ENCODE peak calls at places on chromosomes 4 and X, in six cellular contexts. W is HepG2, P is K562, T is H1, L is GM12878, C is HCT116. M is an unnamed sample.

GRCh38 chrX:128992107-128992971 is 531.0 kb downstream of the SMARCA1 start:
- DNase-seq in W (no peak), P (peak; percentile 8), T (no peak), L (no peak), C (no peak), M (no peak)

GRCh38 chrX:123450217-123450616 is 266.1 kb downstream of the GRIA3 start:
- DNase-seq in W (peak; percentile 3), P (no peak), T (no peak), L (no peak), C (no peak), M (no peak)

GRCh38 chr4:7381890-7382633 is 52.7 kb downstream of the PSAPL1 start:
- DNase-seq in W (no peak), P (no peak), T (no peak), L (no peak), C (no peak), M (no peak)

GRCh38 chrX:39309018-39309620 is 507.9 kb downstream of the MID1IP1 start:
- DNase-seq in W (no peak), P (no peak), T (no peak), L (no peak), C (no peak), M (no peak)

GRCh38 chrX:12770440-12770839 is 20.8 kb upstream of the PRPS2 start:
- DNase-seq in W (no peak), P (peak; percentile 20), T (no peak), L (no peak), C (no peak), M (no peak)

GRCh38 chrX:2397648-2398340 is 103.0 kb downstream of the DHRSX start:
- DNase-seq in W (no peak), P (no peak), T (no peak), L (no peak), C (peak; percentile 42), M (no peak)

GRCh38 chr4:177367336-177367735 is 57.7 kb downstream of the NEIL3 start:
- DNase-seq in W (peak; percentile 24), P (no peak), T (no peak), L (no peak), C (no peak), M (peak; percentile 1)

GRCh38 chrX:115958687-115959359 is 211.7 kb upstream of the AGTR2 start:
- DNase-seq in W (no peak), P (no peak), T (no peak), L (no peak), C (no peak), M (no peak)

GRCh38 chr4:147102596-147102995 is 156.9 kb upstream of the TTC29 start:
- DNase-seq in W (no peak), P (no peak), T (no peak), L (no peak), C (no peak), M (no peak)

GRCh38 chr4:109276482-109277095 is 25.9 kb downstream of the COL25A1 start:
- DNase-seq in W (no peak), P (no peak), T (no peak), L (no peak), C (no peak), M (no peak)

GRCh38 chr4:147428583-147428982 is 52.3 kb upstream of the EDNRA start:
- DNase-seq in W (no peak), P (no peak), T (no peak), L (no peak), C (no peak), M (no peak)

GRCh38 chr4:175306436-175306835 is 388.3 kb downstream of the ADAM29 start:
- DNase-seq in W (no peak), P (no peak), T (no peak), L (no peak), C (no peak), M (no peak)

GRCh38 chrX:16834811-16835210 is 35.4 kb downstream of the RBBP7 start:
- DNase-seq in W (no peak), P (no peak), T (no peak), L (no peak), C (no peak), M (no peak)
- TF ChIP-seq ZNF274 in W (no peak), P (no peak), T (no peak), L (no peak), C (no peak), M (no peak)

DNA sequence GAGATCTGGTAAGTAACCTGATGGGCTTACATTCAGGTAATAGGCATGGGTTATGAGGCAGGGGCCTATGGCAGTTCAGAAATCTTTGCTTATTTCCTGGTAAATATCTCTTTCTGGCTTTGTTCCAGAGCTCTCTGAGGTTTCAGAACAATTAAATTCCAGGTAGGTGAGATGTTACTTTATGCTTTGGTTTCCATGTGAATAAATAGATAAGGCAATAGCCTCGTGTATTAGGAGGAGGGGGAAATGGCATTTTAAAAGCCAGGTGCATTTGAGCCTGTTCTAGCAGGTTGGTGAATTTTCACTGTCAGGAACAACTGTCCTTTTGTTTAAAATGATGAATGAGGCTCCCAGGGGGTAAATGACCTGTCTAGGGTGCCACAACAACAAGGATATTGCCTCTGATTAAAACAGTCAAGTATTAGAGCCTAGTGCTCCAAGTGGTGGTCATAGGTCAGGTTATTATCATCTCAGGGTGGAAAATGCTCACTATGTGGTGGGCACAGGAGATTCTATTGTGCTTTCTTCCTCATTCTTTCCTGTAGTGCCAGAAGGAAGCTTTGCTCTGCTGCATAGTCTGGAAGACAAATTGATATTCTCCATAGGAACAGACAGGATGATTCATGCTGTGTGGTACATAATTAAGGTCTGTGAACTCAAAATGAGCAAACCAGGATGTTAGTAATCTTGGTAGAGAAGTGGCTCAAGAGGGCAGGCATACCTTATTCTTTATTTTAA is 296.2 kb downstream of the INPP4B start:
- DNase-seq in W (no peak), P (no peak), T (no peak), L (no peak), C (peak; percentile 97), M (no peak)
- TF ChIP-seq ZNF274 in W (no peak), P (no peak), T (no peak), L (no peak), C (no peak), M (no peak)

DNA sequence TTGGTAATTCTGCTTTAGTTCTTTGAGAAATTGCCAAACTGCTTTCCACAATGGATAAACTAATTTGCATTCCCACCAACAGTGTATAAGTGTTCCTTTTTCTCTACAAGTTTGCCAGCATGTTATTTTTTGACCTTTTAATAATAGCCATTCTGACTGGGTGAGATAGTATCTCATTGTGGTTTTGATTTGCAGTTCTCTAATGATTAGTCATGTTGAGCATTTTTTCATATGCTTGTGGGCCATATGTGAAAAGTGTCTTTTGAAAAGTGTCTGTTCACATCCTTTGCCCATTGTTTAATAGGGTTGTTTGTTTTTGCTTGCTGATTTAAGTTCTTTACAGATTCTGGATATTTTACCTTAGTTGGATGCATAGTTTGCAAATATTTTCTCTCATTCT is 25.9 kb downstream of the ENPEP start:
- DNase-seq in W (no peak), P (no peak), T (no peak), L (no peak), C (no peak), M (no peak)
- TF ChIP-seq ZNF274 in W (no peak), P (no peak), T (no peak), L (no peak), C (no peak), M (no peak)

GRCh38 chr4:189840356-189840755 is 100.3 kb upstream of the FRG1 start:
- DNase-seq in W (no peak), P (no peak), T (no peak), L (no peak), C (no peak), M (peak; percentile 20)
- TF ChIP-seq ZNF274 in W (no peak), P (no peak), T (no peak), L (no peak), C (no peak), M (no peak)

M was measured in NT2/D1.